ENCODE peak calls at places on chromosomes 5 and 9, in ten cellular contexts. D is AG09309, P is frontal cortex, C is astrocyte, N is GM12865, I is A549, L is trophoblast cell, G is RPMI7951, K is nucleus accumbens, Z is SK-N-DZ. F is an unnamed sample.

GRCh38 chr5:98349251-98349989 is 424.0 kb upstream of the RGMB start:
- DNase-seq in C (peak; percentile 69), L (peak; percentile 11), N (peak; percentile 9), K (no peak), I (no peak), P (no peak), D (no peak), Z (peak; percentile 18), G (peak; percentile 34), F (peak; percentile 80)

GRCh38 chr5:28850320-28850921 is 1812.0 kb upstream of the CDH9 start:
- DNase-seq in D (no peak), G (peak; percentile 2), L (peak; percentile 7), C (no peak), P (no peak), K (no peak), N (no peak), Z (no peak), I (no peak), F (peak; percentile 63)

GRCh38 chr5:116671211-116671736 is 96.7 kb upstream of the SEMA6A start:
- DNase-seq in N (peak; percentile 87), P (no peak), Z (no peak), L (no peak), D (no peak), I (no peak), C (no peak), K (no peak), G (no peak), F (no peak)

GRCh38 chr9:121929893-121930875 is 162.9 kb downstream of the TTLL11 start:
- DNase-seq in K (no peak), G (no peak), D (no peak), P (no peak), N (peak; percentile 27), C (no peak), Z (peak; percentile 30), I (no peak), L (no peak), F (no peak)

GRCh38 chr9:104743377-104743985 is 4.0 kb upstream of the NIPSNAP3A start:
- DNase-seq in K (peak; percentile 5), Z (peak; percentile 66), C (peak; percentile 31), N (peak; percentile 77), G (peak; percentile 70), D (peak; percentile 32), P (peak; percentile 44), I (peak; percentile 41), L (peak; percentile 8), F (peak; percentile 68)

GRCh38 chr9:928363-929042 is 48.0 kb upstream of the DMRT3 start:
- DNase-seq in K (no peak), G (no peak), P (no peak), D (no peak), Z (no peak), C (no peak), L (peak; percentile 25), I (peak; percentile 35), N (peak; percentile 43), F (peak; percentile 17)

GRCh38 chr5:39231705-39232525 is 12.6 kb upstream of the FYB1 start:
- DNase-seq in P (no peak), N (peak; percentile 69), C (peak; percentile 8), Z (no peak), G (no peak), I (no peak), L (no peak), K (no peak), D (no peak), F (peak; percentile 92)

GRCh38 chr9:89678394-89679005 is 73.7 kb downstream of the GADD45G start:
- DNase-seq in L (no peak), I (no peak), G (no peak), D (no peak), C (no peak), K (no peak), P (no peak), N (no peak), Z (no peak), F (no peak)

GRCh38 chr5:1293416-1293996 is 1.4 kb downstream of the TERT start:
- DNase-seq in G (no peak), K (no peak), I (no peak), L (no peak), C (no peak), P (no peak), Z (no peak), N (no peak), D (no peak), F (no peak)

GRCh38 chr5:55894135-55894534 is 43.0 kb downstream of the IL31RA start:
- DNase-seq in N (peak; percentile 53), Z (no peak), G (no peak), L (no peak), D (no peak), I (no peak), K (no peak), P (no peak), C (no peak), F (peak; percentile 7)

GRCh38 chr5:44051591-44051990 is 337.6 kb downstream of the FGF10 start:
- DNase-seq in K (no peak), I (no peak), C (no peak), G (no peak), N (no peak), L (no peak), D (no peak), P (no peak), Z (no peak), F (no peak)

F was measured in HT1080.